ENCODE peak calls at places on chromosomes 12 and 14, in four cellular contexts. One of them, this sample, is unnamed.

GRCh38 chr12:22610148-22610547 is 14.8 kb upstream of the ETNK1 start:
- DNase-seq in K562: no peak
- DNase-seq in GM12892: no peak
- DNase-seq in GM12878: no peak
- DNase-seq in this sample: no peak

GRCh38 chr12:106301611-106302321 is 767 bp upstream of the TCP11L2 start:
- DNase-seq in K562: peak; percentile 74
- DNase-seq in GM12892: peak; percentile 19
- DNase-seq in GM12878: peak; percentile 53
- DNase-seq in this sample: peak; percentile 21

GRCh38 chr12:74286254-74286653 is 251.4 kb upstream of the ATXN7L3B start:
- DNase-seq in K562: no peak
- DNase-seq in GM12892: no peak
- DNase-seq in GM12878: no peak
- DNase-seq in this sample: no peak

GRCh38 chr12:19850341-19851065 is 411.2 kb downstream of the AEBP2 start:
- DNase-seq in K562: no peak
- DNase-seq in GM12892: no peak
- DNase-seq in GM12878: no peak
- DNase-seq in this sample: no peak

GRCh38 chr14:61584258-61584657 is 111.1 kb upstream of the HIF1A start:
- DNase-seq in K562: no peak
- DNase-seq in GM12892: no peak
- DNase-seq in GM12878: no peak
- DNase-seq in this sample: no peak

GRCh38 chr14:22887990-22888378 is 5.0 kb downstream of the REM2 start:
- DNase-seq in K562: no peak
- DNase-seq in GM12892: no peak
- DNase-seq in GM12878: peak; percentile 53
- DNase-seq in this sample: no peak

GRCh38 chr14:52917732-52918131 is 33.1 kb downstream of the FERMT2 start:
- DNase-seq in K562: no peak
- DNase-seq in GM12892: no peak
- DNase-seq in GM12878: no peak
- DNase-seq in this sample: no peak

GRCh38 chr14:76653875-76654572 is 107.2 kb upstream of the VASH1 start:
- DNase-seq in K562: no peak
- DNase-seq in GM12892: no peak
- DNase-seq in GM12878: no peak
- DNase-seq in this sample: no peak

GRCh38 chr12:30753233-30753632 is 1.5 kb downstream of the CAPRIN2 start:
- DNase-seq in K562: peak; percentile 36
- DNase-seq in GM12892: no peak
- DNase-seq in GM12878: no peak
- DNase-seq in this sample: no peak

GRCh38 chr12:9864913-9865675 is 4.1 kb downstream of the CLEC2B start:
- DNase-seq in K562: no peak
- DNase-seq in GM12892: no peak
- DNase-seq in GM12878: no peak
- DNase-seq in this sample: no peak

GRCh38 chr12:130815028-130815741 is 23.9 kb downstream of the STX2 start:
- DNase-seq in K562: no peak
- DNase-seq in GM12892: no peak
- DNase-seq in GM12878: no peak
- DNase-seq in this sample: no peak

GRCh38 chr14:105876158-105876557 is 349.8 kb downstream of the TMEM121 start:
- DNase-seq in K562: no peak
- DNase-seq in GM12892: no peak
- DNase-seq in GM12878: no peak
- DNase-seq in this sample: no peak

GRCh38 chr14:56131865-56132830 is 13.9 kb downstream of the PELI2 start:
- DNase-seq in K562: no peak
- DNase-seq in GM12892: no peak
- DNase-seq in GM12878: no peak
- DNase-seq in this sample: no peak

GRCh38 chr12:117469883-117470483 is 108.6 kb upstream of the NOS1 start:
- DNase-seq in K562: no peak
- DNase-seq in GM12892: no peak
- DNase-seq in GM12878: no peak
- DNase-seq in this sample: no peak

GRCh38 chr12:80264386-80264785 is 165.0 kb downstream of the OTOGL start:
- DNase-seq in K562: no peak
- DNase-seq in GM12892: no peak
- DNase-seq in GM12878: no peak
- DNase-seq in this sample: no peak

GRCh38 chr12:94078138-94078723 is 70.1 kb upstream of the PLXNC1 start:
- DNase-seq in K562: no peak
- DNase-seq in GM12892: no peak
- DNase-seq in GM12878: no peak
- DNase-seq in this sample: no peak

GRCh38 chr12:116382456-116382902 is 105.0 kb upstream of the MED13L start:
- DNase-seq in K562: no peak
- DNase-seq in GM12892: no peak
- DNase-seq in GM12878: no peak
- DNase-seq in this sample: no peak

GRCh38 chr12:6266431-6267006 is 44.0 kb upstream of the PLEKHG6 start:
- DNase-seq in K562: no peak
- DNase-seq in GM12892: no peak
- DNase-seq in GM12878: no peak
- DNase-seq in this sample: no peak

GRCh38 chr12:93982847-93983315 is 165.5 kb upstream of the PLXNC1 start:
- DNase-seq in K562: no peak
- DNase-seq in GM12892: no peak
- DNase-seq in GM12878: no peak
- DNase-seq in this sample: no peak

GRCh38 chr14:23160924-23161522 is 22.4 kb downstream of the SLC7A8 start:
- DNase-seq in K562: peak; percentile 70
- DNase-seq in GM12892: no peak
- DNase-seq in GM12878: no peak
- DNase-seq in this sample: no peak

GRCh38 chr12:72471806-72472205 is 199.6 kb downstream of the TRHDE start:
- DNase-seq in K562: no peak
- DNase-seq in GM12892: no peak
- DNase-seq in GM12878: no peak
- DNase-seq in this sample: no peak

GRCh38 chr12:21980544-21980943 is 39.3 kb upstream of the ABCC9 start:
- DNase-seq in K562: no peak
- DNase-seq in GM12892: no peak
- DNase-seq in GM12878: no peak
- DNase-seq in this sample: no peak

GRCh38 chr12:1914116-1914911 is 4.1 kb downstream of the CACNA2D4 start:
- DNase-seq in K562: no peak
- DNase-seq in GM12892: no peak
- DNase-seq in GM12878: no peak
- DNase-seq in this sample: no peak

GRCh38 chr14:56549721-56550120 is 29.9 kb upstream of the TMEM260 start:
- DNase-seq in K562: no peak
- DNase-seq in GM12892: no peak
- DNase-seq in GM12878: no peak
- DNase-seq in this sample: no peak

GRCh38 chr14:23063601-23064000 is 6.3 kb upstream of the CDH24 start:
- DNase-seq in K562: no peak
- DNase-seq in GM12892: no peak
- DNase-seq in GM12878: no peak
- DNase-seq in this sample: no peak

GRCh38 chr14:78836777-78837176 is 666.6 kb downstream of the NRXN3 start:
- DNase-seq in K562: peak; percentile 41
- DNase-seq in GM12892: no peak
- DNase-seq in GM12878: peak; percentile 17
- DNase-seq in this sample: peak; percentile 2

GRCh38 chr14:68471964-68472508 is 320.8 kb downstream of the ZFP36L1 start:
- DNase-seq in K562: no peak
- DNase-seq in GM12892: no peak
- DNase-seq in GM12878: no peak
- DNase-seq in this sample: no peak

GRCh38 chr12:111570090-111570961 is 28.8 kb downstream of the ATXN2 start:
- DNase-seq in K562: peak; percentile 19
- DNase-seq in GM12892: no peak
- DNase-seq in GM12878: no peak
- DNase-seq in this sample: no peak

DNA sequence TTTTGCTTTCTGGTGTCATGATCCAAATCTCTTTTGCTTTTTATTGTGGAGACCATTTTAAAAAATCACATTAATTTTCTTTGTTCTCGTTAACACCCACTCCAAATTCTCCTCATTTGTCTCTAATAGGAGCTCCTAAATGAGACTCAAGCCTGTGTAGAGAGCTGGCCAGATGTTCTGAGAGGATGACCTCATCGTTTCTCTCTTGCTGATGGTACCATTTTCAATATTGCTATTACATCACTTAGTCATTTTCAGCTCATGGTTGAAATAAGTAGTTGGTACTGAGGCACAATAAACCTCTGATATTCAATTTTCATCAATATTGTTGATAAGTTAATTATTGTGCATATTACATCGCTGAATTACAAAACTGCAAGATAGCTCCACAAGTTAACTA is 31.5 kb downstream of the SPTB start:
- DNase-seq in K562: no peak
- DNase-seq in GM12892: no peak
- DNase-seq in GM12878: no peak
- DNase-seq in this sample: no peak
- TF ChIP-seq POLR2AphosphoS5 in K562: no peak
- TF ChIP-seq POLR2AphosphoS5 in GM12892: no peak
- TF ChIP-seq POLR2AphosphoS5 in GM12878: no peak
- TF ChIP-seq POLR2AphosphoS5 in this sample: no peak

DNA sequence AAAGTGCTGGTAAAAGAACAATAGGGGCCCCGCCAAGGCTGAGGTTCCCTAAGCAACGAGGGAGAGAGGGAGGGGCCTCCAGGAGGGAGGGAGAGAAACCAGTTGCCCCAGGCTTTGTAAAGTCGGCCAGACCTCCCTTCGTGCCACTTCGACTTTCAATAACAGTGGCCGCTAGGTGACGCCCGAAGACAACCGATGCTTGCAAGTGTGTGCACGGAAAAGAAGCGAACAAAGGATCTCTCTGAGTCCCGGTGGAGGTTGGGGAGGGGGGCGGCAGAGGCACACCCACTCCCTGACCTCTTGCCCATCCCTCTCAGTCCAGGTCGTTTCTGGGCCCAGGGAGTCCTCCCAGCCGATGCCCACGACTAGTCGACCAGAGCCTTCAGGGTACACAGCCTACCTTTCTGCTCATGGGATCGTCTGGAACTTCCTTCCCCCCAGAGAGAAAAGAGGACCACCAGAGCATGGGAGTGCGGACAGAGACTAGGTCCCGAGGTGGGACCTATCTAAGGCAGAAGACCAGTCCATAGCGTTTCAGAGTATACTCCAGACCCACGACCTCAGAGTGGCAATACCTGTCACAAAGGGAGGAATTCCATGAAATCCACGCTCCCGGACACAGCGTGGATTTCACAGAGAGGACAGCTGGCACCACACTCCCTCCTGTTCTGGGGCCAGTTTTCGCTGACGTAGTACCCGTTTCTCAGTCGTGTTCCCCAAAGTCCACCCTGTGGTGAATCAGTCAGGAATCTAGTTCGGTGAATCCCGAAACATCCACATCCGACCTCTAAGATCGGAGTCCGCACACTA is 262.7 kb upstream of the ALG10B start:
- DNase-seq in K562: peak; percentile 22
- DNase-seq in GM12892: no peak
- DNase-seq in GM12878: no peak
- DNase-seq in this sample: no peak
- TF ChIP-seq TAF1 in K562: no peak
- TF ChIP-seq TAF1 in GM12892: no peak
- TF ChIP-seq TAF1 in GM12878: no peak
- TF ChIP-seq TAF1 in this sample: no peak

DNA sequence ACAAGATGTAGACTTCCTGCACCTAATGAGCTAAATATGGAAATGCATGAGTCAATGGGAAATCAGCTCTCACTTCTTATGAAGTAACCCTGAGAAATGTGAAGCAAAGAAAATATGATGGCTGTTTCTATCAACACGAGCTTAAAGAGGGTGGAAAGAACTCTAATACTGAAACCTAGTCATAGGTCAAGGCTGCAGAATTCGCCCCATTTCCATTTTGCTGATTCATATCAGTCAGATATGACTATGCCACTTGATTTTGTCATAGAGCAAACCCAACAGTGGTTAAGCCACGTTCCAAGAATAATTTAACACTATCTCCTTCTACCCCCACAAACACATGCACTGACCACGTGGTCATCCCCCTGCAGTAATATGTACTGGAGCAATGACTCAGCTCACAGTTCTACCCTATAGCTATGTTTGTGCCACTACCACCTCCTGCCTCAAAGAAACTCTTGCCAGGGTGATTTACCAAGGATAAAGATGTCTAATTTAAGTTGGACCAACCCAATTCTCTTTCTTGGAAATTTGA is 157.5 kb downstream of the TMTC3 start:
- DNase-seq in K562: peak; percentile 13
- DNase-seq in GM12892: peak; percentile 1
- DNase-seq in GM12878: peak; percentile 91
- DNase-seq in this sample: peak; percentile 5
- TF ChIP-seq POLR2A in K562: no peak
- TF ChIP-seq POLR2A in GM12892: no peak
- TF ChIP-seq POLR2A in GM12878: no peak
- TF ChIP-seq POLR2A in this sample: no peak

GRCh38 chr12:47758834-47759690 is at the start of gene RAPGEF3:
- DNase-seq in K562: peak; percentile 92
- DNase-seq in GM12892: peak; percentile 81
- DNase-seq in GM12878: no peak
- DNase-seq in this sample: peak; percentile 85
- TF ChIP-seq POLR2AphosphoS5 in K562: peak; percentile 29
- TF ChIP-seq POLR2AphosphoS5 in GM12892: no peak
- TF ChIP-seq POLR2AphosphoS5 in GM12878: no peak
- TF ChIP-seq POLR2AphosphoS5 in this sample: no peak

DNA sequence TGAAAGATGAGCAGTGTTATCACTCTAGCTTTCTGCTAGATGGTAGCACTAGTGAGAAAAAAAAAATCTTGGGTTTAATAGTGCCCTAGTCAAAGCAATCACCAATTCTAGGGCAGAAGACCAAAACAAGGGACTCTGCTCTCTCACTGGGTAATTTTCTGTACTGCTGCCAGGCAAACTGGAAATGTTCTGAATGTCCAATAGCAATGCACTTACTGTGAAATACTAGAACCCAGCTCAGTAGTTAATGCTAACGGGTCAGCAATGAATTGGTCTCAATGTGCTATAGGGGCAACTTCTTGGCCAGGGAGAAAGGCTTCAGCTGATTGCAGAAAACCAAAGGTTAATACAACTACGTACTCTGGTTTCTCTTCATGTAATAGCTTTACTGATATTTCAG is 2.2 kb downstream of the ATF7 start:
- DNase-seq in K562: no peak
- DNase-seq in GM12892: no peak
- DNase-seq in GM12878: no peak
- DNase-seq in this sample: no peak
- TF ChIP-seq TAF1 in K562: no peak
- TF ChIP-seq TAF1 in GM12892: no peak
- TF ChIP-seq TAF1 in GM12878: no peak
- TF ChIP-seq TAF1 in this sample: no peak

GRCh38 chr12:98935847-98936246 is 290.8 kb downstream of the APAF1 start:
- DNase-seq in K562: no peak
- DNase-seq in GM12892: no peak
- DNase-seq in GM12878: no peak
- DNase-seq in this sample: no peak
- TF ChIP-seq POLR2A in K562: no peak
- TF ChIP-seq POLR2A in GM12892: no peak
- TF ChIP-seq POLR2A in GM12878: no peak
- TF ChIP-seq POLR2A in this sample: no peak

This sample was measured in GM12891.